ENCODE peak calls at places on chromosomes 7 and 10, in five cellular contexts. Q, Y, I, E and L are unnamed samples.

GRCh38 chr10:86359933-86360332 is 6.7 kb downstream of the GRID1 start:
- DNase-seq in Q (no peak), Y (no peak), I (no peak), E (no peak), L (no peak)

GRCh38 chr7:111388912-111389311 is 173.4 kb downstream of the IMMP2L start:
- DNase-seq in Q (no peak), Y (no peak), I (no peak), E (no peak), L (no peak)

GRCh38 chr10:60985946-60986345 is 42.0 kb upstream of the RHOBTB1 start:
- DNase-seq in Q (no peak), Y (peak; percentile 18), I (no peak), E (no peak), L (no peak)

GRCh38 chr7:74219416-74219815 is 9.6 kb downstream of the LAT2 start:
- DNase-seq in Q (no peak), Y (no peak), I (no peak), E (no peak), L (no peak)

GRCh38 chr10:101778781-101779543 is 3.0 kb upstream of the FGF8 start:
- DNase-seq in Q (no peak), Y (peak; percentile 60), I (no peak), E (no peak), L (no peak)

GRCh38 chr7:45921699-45922519 is 837 bp upstream of the IGFBP3 start:
- DNase-seq in Q (no peak), Y (peak; percentile 86), I (peak; percentile 75), E (no peak), L (no peak)

GRCh38 chr10:64036996-64037666 is 515.9 kb downstream of the REEP3 start:
- DNase-seq in Q (no peak), Y (no peak), I (no peak), E (no peak), L (no peak)

GRCh38 chr10:79923669-79924068 is 25.2 kb downstream of the SFTPD start:
- DNase-seq in Q (no peak), Y (no peak), I (no peak), E (no peak), L (no peak)

GRCh38 chr7:19747740-19748339 is 25.6 kb downstream of the TMEM196 start:
- DNase-seq in Q (peak; percentile 30), Y (peak; percentile 59), I (peak; percentile 22), E (no peak), L (no peak)

GRCh38 chr10:86960003-86960862 is 1.8 kb downstream of the SNCG start:
- DNase-seq in Q (no peak), Y (peak; percentile 84), I (peak; percentile 65), E (peak; percentile 49), L (no peak)

GRCh38 chr10:46323176-46323575 is 36.4 kb downstream of the ANTXRL start:
- DNase-seq in Q (no peak), Y (no peak), I (no peak), E (no peak), L (no peak)

GRCh38 chr7:134420509-134421125 is 38.3 kb downstream of the AKR1B1 start:
- DNase-seq in Q (peak; percentile 47), Y (peak; percentile 81), I (peak; percentile 55), E (no peak), L (no peak)

GRCh38 chr7:142323706-142324105 is 65.8 kb upstream of the PRSS58 start:
- DNase-seq in Q (no peak), Y (peak; percentile 36), I (no peak), E (no peak), L (no peak)

GRCh38 chr7:155549226-155549625 is 2.9 kb upstream of the CNPY1 start:
- DNase-seq in Q (no peak), Y (no peak), I (no peak), E (no peak), L (no peak)

GRCh38 chr10:11235771-11236170 is 218.1 kb downstream of the CELF2 start:
- DNase-seq in Q (no peak), Y (no peak), I (no peak), E (no peak), L (no peak)

GRCh38 chr10:29735628-29736324 is 101.0 kb upstream of the SVIL start:
- DNase-seq in Q (peak; percentile 50), Y (peak; percentile 66), I (peak; percentile 67), E (peak; percentile 90), L (peak; percentile 52)

GRCh38 chr7:87480386-87480785 is 4.9 kb upstream of the ABCB4 start:
- DNase-seq in Q (no peak), Y (peak; percentile 30), I (no peak), E (no peak), L (no peak)

GRCh38 chr7:50684702-50685074 is 98.0 kb downstream of the GRB10 start:
- DNase-seq in Q (no peak), Y (no peak), I (no peak), E (no peak), L (no peak)
- H3K27ac ChIP-seq in Q (no peak overlapping the region), Y (no peak overlapping the region), I (no peak overlapping the region), E (peak overlapping the region; percentile 48), L (no peak overlapping the region)

GRCh38 chr10:119401671-119402395 is 140.7 kb downstream of the RGS10 start:
- DNase-seq in Q (peak; percentile 58), Y (peak; percentile 98), I (peak; percentile 100), E (no peak), L (peak; percentile 40)
- H3K27ac ChIP-seq in Q (no peak overlapping the region), Y (peak overlapping the region; percentile 88), I (peak overlapping the region; percentile 87), E (peak overlapping the region; percentile 86), L (peak overlapping the region; percentile 42)

GRCh38 chr7:47473499-47474210 is 108.3 kb downstream of the TNS3 start:
- DNase-seq in Q (no peak), Y (peak; percentile 38), I (peak; percentile 58), E (no peak), L (no peak)

GRCh38 chr7:47472444-47473157 is 109.3 kb downstream of the TNS3 start:
- DNase-seq in Q (no peak), Y (no peak), I (no peak), E (no peak), L (no peak)

GRCh38 chr7:47471831-47472230 is 110.1 kb downstream of the TNS3 start:
- DNase-seq in Q (no peak), Y (peak; percentile 14), I (no peak), E (no peak), L (no peak)

GRCh38 chr7:47470567-47471357 is 111.1 kb downstream of the TNS3 start:
- DNase-seq in Q (no peak), Y (peak; percentile 13), I (no peak), E (no peak), L (no peak)

DNA sequence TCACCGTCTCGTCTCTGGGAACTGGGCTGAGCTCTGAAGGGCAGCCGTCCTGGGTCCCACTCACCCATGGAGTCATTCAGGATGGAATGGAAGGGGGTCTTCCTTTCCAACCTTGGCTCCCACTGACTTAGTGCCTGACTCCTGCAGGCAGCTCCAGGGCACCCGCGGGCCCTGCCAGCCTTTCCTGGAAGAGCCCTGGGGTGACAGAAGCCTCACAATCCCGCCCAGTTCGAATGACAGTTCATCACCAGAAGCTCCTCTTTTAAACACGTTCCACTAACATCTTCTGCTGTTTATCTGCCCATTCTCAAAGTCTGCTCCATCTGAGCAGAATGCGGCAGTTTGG is 110.6 kb downstream of the TNS3 start:
- DNase-seq in Q (no peak), Y (no peak), I (no peak), E (no peak), L (no peak)
- H3K27ac ChIP-seq in Q (peak overlapping the region; percentile 45), Y (no peak overlapping the region), I (no peak overlapping the region), E (peak overlapping the region; percentile 70), L (no peak overlapping the region)

DNA sequence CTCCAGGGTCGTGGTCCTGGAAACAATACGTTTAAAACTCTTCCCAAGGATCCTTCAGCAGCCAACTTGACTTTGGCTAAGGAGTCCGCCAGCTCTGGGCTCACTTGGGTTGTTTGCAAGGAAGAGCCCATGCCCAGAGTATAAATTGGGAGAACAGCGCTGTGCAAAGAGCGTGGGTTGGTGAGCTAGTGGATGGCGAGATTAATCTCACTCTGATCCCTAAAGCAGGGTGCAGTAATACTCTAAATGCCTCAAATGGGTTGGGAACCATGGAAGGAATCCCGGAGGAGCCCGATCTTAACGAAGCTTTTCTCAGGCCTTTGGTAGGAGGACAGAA is 495 bp upstream of the SDHAF3 start:
- DNase-seq in Q (no peak), Y (no peak), I (no peak), E (no peak), L (no peak)
- H3K27ac ChIP-seq in Q (peak overlapping the region; percentile 98), Y (peak overlapping the region; percentile 73), I (peak overlapping the region; percentile 62), E (peak overlapping the region; percentile 79), L (peak overlapping the region; percentile 52)

DNA sequence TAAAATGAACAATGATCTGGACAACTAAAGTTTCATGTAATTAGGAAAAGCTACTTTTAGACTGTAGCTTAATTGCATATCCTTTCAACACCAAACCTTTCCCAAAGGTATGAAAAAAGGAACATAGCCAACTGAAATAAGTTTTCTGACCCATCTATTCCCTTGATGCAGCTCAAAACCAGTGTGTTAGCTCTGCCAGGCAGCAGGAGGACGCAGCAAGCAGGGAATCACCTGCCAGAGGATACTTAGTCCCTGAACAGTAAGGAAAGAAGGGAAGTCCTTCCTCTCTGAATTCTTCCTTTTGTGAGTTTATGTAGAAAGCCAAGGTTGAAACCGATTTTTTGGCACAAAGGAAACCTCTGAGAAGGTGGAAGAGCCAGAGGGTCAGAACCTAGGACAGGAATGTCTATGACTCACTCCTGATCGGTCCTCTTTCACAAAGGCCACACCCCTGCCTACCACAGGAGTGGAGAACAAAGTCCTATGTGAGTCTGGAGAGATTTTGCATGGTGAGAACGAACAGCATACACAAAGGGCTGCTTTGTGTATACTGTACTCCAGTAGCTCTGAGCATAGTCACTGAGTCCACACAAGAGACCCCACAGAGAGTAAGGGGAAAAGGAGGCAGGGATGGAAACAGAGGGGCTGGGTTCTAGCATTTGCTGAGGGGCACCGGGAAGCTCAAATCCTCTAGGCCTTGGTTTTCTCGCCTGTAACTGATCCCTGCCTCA is 68.8 kb upstream of the GSDME start:
- DNase-seq in Q (no peak), Y (peak; percentile 78), I (peak; percentile 63), E (no peak), L (peak; percentile 85)
- H3K27ac ChIP-seq in Q (no peak overlapping the region), Y (peak overlapping the region; percentile 62), I (peak overlapping the region; percentile 11), E (peak overlapping the region; percentile 51), L (peak overlapping the region; percentile 98)

GRCh38 chr10:110134917-110135316 is 72.5 kb upstream of the MXI1 start:
- DNase-seq in Q (no peak), Y (no peak), I (no peak), E (no peak), L (no peak)

GRCh38 chr10:110137142-110137545 is 70.3 kb upstream of the MXI1 start:
- DNase-seq in Q (peak; percentile 59), Y (peak; percentile 88), I (peak; percentile 78), E (no peak), L (peak; percentile 22)

GRCh38 chr10:110141185-110141584 is 66.2 kb upstream of the MXI1 start:
- DNase-seq in Q (no peak), Y (peak; percentile 65), I (peak; percentile 21), E (no peak), L (peak; percentile 16)

GRCh38 chr10:110141747-110142625 is 65.4 kb upstream of the MXI1 start:
- DNase-seq in Q (no peak), Y (no peak), I (no peak), E (no peak), L (no peak)

GRCh38 chr10:110138197-110138812 is 69.1 kb upstream of the MXI1 start:
- DNase-seq in Q (peak; percentile 18), Y (peak; percentile 75), I (peak; percentile 66), E (no peak), L (no peak)
- H3K27ac ChIP-seq in Q (no peak overlapping the region), Y (no peak overlapping the region), I (no peak overlapping the region), E (no peak overlapping the region), L (no peak overlapping the region)